ENCODE peak calls at places on chromosomes 5 and 9, in four cellular contexts. F is prostate gland, B is HCT116, Q is H1. V is an unnamed sample.

GRCh38 chr5:31270396-31270795 is 76.9 kb downstream of the CDH6 start:
- DNase-seq in F (no peak), B (no peak), Q (no peak), V (no peak)

GRCh38 chr5:142059304-142059940 is 46.6 kb upstream of the GNPDA1 start:
- DNase-seq in F (no peak), B (peak), Q (no peak), V (no peak)

GRCh38 chr5:140800816-140801493 is at the start of gene PCDHA3:
- DNase-seq in F (no peak), B (no peak), Q (no peak), V (no peak)

GRCh38 chr5:176948458-176948857 is 49.3 kb upstream of the HK3 start:
- DNase-seq in F (no peak), B (no peak), Q (no peak), V (no peak)

GRCh38 chr5:172002310-172002709 is 4.1 kb downstream of the FBXW11 start:
- DNase-seq in F (no peak), B (peak), Q (no peak), V (no peak)

GRCh38 chr9:120235081-120235480 is 344.9 kb downstream of the CDK5RAP2 start:
- DNase-seq in F (no peak), B (no peak), Q (no peak), V (no peak)

GRCh38 chr9:127463891-127464290 is 12.6 kb downstream of the LRSAM1 start:
- DNase-seq in F (no peak), B (no peak), Q (no peak), V (no peak)

GRCh38 chr5:10153394-10153793 is 96.3 kb downstream of the ATPSCKMT start:
- DNase-seq in F (no peak), B (no peak), Q (no peak), V (no peak)

GRCh38 chr5:77486344-77486962 is 5.7 kb downstream of the WDR41 start:
- DNase-seq in F (peak), B (no peak), Q (no peak), V (no peak)

GRCh38 chr9:127796899-127797370 is 5.7 kb upstream of the FPGS start:
- DNase-seq in F (no peak), B (no peak), Q (no peak), V (no peak)

GRCh38 chr9:105355810-105356209 is 92.0 kb upstream of the FSD1L start:
- DNase-seq in F (no peak), B (no peak), Q (no peak), V (no peak)

GRCh38 chr9:79430599-79430998 is 141.2 kb upstream of the TLE4 start:
- DNase-seq in F (no peak), B (no peak), Q (no peak), V (no peak)

GRCh38 chr9:6630502-6631206 is 14.9 kb downstream of the GLDC start:
- DNase-seq in F (no peak), B (no peak), Q (no peak), V (no peak)

GRCh38 chr5:24222866-24223265 is 421.9 kb downstream of the CDH10 start:
- DNase-seq in F (no peak), B (no peak), Q (no peak), V (no peak)

GRCh38 chr5:91378683-91379601 is 4.2 kb downstream of the ARRDC3 start:
- DNase-seq in F (no peak), B (no peak), Q (no peak), V (no peak)

GRCh38 chr9:120394058-120394669 is 185.8 kb downstream of the CDK5RAP2 start:
- DNase-seq in F (no peak), B (no peak), Q (no peak), V (no peak)

GRCh38 chr9:108050894-108051293 is 561.3 kb upstream of the KLF4 start:
- DNase-seq in F (no peak), B (no peak), Q (no peak), V (no peak)

GRCh38 chr9:120868339-120868675 is 8.7 kb downstream of the PHF19 start:
- DNase-seq in F (no peak), B (no peak), Q (no peak), V (no peak)

GRCh38 chr5:154513669-154514084 is 35.6 kb upstream of the HAND1 start:
- DNase-seq in F (no peak), B (no peak), Q (no peak), V (no peak)

GRCh38 chr5:3886521-3887461 is 291.2 kb downstream of the IRX1 start:
- DNase-seq in F (no peak), B (no peak), Q (no peak), V (no peak)

GRCh38 chr5:16454686-16455085 is 10.9 kb downstream of the ZNF622 start:
- DNase-seq in F (no peak), B (no peak), Q (no peak), V (no peak)

GRCh38 chr9:13424872-13425271 is 145.4 kb upstream of the MPDZ start:
- DNase-seq in F (no peak), B (no peak), Q (no peak), V (no peak)

GRCh38 chr5:41345295-41345694 is 132.0 kb upstream of the C6 start:
- DNase-seq in F (no peak), B (no peak), Q (no peak), V (no peak)

GRCh38 chr9:103731541-103731940 is 362.6 kb upstream of the SMC2 start:
- DNase-seq in F (no peak), B (no peak), Q (no peak), V (no peak)

GRCh38 chr5:143261748-143262392 is 141.6 kb downstream of the NR3C1 start:
- DNase-seq in F (no peak), B (no peak), Q (no peak), V (no peak)

GRCh38 chr5:88889165-88890069 is 6.4 kb upstream of the MEF2C start:
- DNase-seq in F (no peak), B (no peak), Q (peak), V (peak)
- TF ChIP-seq POLR2AphosphoS5 in F (no peak), B (no peak), Q (no peak), V (no peak)

DNA sequence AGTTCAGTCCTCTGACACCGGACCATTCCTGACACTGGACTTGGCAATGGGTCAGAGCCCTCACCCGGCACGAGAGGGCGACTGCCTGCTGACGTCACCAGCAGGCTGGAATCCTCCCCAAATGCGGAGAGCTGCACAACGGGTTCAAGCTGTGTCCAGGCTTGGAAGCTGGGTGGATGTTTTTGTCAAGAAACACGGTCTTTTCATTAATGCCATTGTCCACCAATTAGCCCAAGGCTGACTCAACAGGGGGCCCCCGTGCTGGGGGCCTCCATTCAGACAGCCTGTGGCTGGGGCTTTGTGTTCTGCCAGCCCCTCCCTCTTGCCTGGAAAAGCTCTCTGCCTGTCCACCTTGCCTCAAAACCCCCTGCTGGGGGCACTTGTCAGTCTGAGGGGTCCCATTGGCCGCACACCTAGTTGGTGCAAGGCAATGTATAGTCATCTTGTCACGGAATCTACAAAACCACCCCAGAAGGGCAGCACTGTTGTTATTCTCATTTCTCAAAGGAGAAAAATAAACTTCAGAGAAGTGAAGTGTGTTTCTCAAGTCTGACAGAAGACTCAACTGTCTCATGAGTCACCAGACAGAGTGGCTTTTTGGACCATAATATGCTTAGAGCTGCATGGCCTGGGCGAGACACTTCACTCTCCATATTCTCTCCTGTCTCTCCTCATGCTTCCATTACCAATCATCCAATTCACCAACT is 24.6 kb downstream of the NDUFA8 start:
- DNase-seq in F (no peak), B (no peak), Q (peak), V (no peak)
- TF ChIP-seq CTCF in F (no peak), B (no peak), Q (no peak), V (no peak)

DNA sequence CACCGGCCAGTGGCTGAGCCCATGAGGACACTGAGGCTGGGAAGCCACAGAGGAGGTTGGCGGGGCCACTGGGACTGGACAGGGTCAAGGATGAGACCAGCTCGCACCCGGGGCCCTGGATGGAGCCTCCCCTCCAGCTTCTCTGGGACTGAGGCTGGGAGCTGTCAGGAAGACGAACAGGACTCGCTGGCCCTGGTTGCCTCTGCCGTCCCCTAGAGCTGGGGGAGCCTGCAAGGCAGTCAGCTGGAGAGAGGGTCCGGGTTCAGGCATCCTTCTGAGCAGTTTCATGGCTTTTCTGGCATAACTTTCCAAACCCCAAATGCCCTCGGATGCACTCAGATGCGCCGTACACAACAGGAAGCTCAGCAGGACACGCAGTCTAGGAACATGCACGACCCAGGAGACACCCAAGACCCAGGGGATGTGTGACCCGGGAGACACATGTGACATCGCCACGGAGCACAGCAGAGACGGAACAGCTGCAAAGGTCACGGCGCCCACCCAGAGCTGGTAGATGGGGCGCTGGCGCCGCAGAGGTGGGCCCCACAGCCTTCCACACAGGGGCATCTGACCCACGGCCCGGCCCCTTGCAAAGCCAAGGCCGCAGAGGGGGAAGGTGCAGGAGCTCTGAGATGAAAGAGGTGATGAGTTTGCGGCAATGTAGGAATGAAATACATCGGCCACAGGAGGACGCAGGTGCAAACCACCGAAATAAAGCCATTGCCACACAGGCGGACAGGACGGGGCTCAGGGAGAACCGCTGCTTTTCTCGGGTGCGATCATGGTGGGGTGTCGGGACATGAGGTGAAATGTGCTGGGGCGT is 17.1 kb downstream of the TPPP start:
- DNase-seq in F (no peak), B (no peak), Q (peak), V (peak)
- H3K27ac ChIP-seq in F (no peak), B (no peak), Q (no peak), V (no peak)

GRCh38 chr9:134067904-134068741 is at the start of gene BRD3:
- DNase-seq in F (peak), B (peak), Q (peak), V (peak)

GRCh38 chr9:134068742-134069535 is 1.1 kb upstream of the BRD3 start:
- DNase-seq in F (no peak), B (no peak), Q (no peak), V (peak)

GRCh38 chr9:134066923-134067851 is 639 bp downstream of the BRD3 start:
- DNase-seq in F (no peak), B (no peak), Q (no peak), V (peak)

GRCh38 chr9:134071149-134071548 is 3.3 kb upstream of the BRD3 start:
- DNase-seq in F (no peak), B (no peak), Q (no peak), V (no peak)

DNA sequence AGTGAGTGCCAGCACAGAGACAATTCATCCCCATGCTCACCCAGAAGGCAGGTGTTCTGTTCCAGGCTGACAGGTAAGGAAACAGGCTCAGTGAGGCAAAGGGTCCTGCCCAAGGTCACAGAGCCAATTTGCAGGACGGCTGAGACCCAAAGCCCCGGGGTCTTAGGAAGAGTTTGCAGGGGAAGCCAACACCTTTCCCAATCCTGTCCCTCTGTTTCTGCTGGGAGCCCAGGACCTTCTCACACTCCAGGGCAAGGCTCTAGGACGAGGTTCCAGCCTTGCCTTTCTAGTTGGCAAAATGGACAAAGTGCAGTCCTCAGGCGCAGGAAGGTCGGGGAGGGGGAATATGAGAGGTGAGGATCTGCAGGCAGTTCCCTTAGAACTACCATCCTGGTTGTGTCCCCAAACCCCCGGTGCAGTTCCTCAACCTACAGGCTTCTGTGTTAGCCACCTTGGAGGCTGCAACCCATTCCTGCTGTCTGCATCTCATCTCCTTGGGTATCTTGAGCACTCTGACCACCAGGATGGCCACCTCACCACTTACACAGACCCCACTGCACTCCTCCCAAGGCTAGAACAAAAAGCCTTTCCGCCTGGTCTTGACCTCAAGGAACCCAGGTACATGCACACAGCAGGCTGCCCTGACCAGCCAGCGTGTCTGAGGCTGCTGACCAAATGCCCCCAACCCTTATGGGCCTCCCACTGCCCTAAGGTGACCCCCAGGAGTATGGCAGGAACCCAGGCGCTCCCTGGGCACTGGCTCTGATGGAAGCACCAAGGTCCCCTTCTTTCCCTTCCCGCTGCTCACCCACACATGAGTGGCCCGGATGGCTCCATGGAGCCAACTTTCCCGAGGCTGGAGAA is 1.9 kb upstream of the BRD3 start:
- DNase-seq in F (no peak), B (no peak), Q (no peak), V (peak)
- TF ChIP-seq POLR2AphosphoS5 in F (no peak), B (no peak), Q (no peak), V (no peak)

GRCh38 chr5:96172436-96172835 is 210.8 kb upstream of the ELL2 start:
- DNase-seq in F (no peak), B (no peak), Q (no peak), V (no peak)
- TF ChIP-seq CTCF in F (no peak), B (no peak), Q (no peak), V (no peak)

V was measured in suprapubic skin.